ENCODE peak calls at places on chromosome 20, in six cellular contexts. W is tibial artery, F is body of pancreas, G is endodermal cell, Z is GM23338, M is ovary. V is an unnamed sample. For H3K36me3, the result is how much of the 10 kb centered on the place peaks cover.

GRCh38 chr20:24331939-24332338 is 137.5 kb upstream of the SYNDIG1 start:
- DNase-seq in W (no peak), F (no peak), G (no peak), Z (peak), M (no peak), V (no peak)

GRCh38 chr20:25217161-25218108 is 21.9 kb downstream of the ENTPD6 start:
- DNase-seq in W (no peak), F (no peak), G (no peak), Z (no peak), M (no peak), V (no peak)

GRCh38 chr20:17681741-17682102 is 320 bp downstream of the RRBP1 start:
- DNase-seq in W (no peak), F (no peak), G (no peak), Z (no peak), M (no peak), V (no peak)

GRCh38 chr20:14765370-14765701 is 427.9 kb upstream of the FLRT3 start:
- DNase-seq in W (no peak), F (no peak), G (no peak), Z (no peak), M (no peak), V (peak)

GRCh38 chr20:54063998-54064676 is 6.3 kb downstream of the BCAS1 start:
- DNase-seq in W (no peak), F (no peak), G (no peak), Z (no peak), M (no peak), V (no peak)

GRCh38 chr20:36270744-36271638 is 34.7 kb downstream of the AAR2 start:
- DNase-seq in W (no peak), F (no peak), G (peak), Z (peak), M (no peak), V (no peak)

GRCh38 chr20:51532577-51533191 is 9.8 kb downstream of the NFATC2 start:
- DNase-seq in W (peak), F (no peak), G (no peak), Z (no peak), M (no peak), V (no peak)

GRCh38 chr20:23161244-23161875 is 75.2 kb upstream of the CD93 start:
- DNase-seq in W (peak), F (no peak), G (peak), Z (no peak), M (no peak), V (peak)

GRCh38 chr20:46640044-46640443 is 11.2 kb downstream of the SLC13A3 start:
- DNase-seq in W (no peak), F (no peak), G (no peak), Z (no peak), M (no peak), V (no peak)

GRCh38 chr20:47551841-47552240 is 50.2 kb downstream of the NCOA3 start:
- DNase-seq in W (no peak), F (no peak), G (no peak), Z (peak), M (no peak), V (no peak)

GRCh38 chr20:57772349-57772964 is 62.6 kb upstream of the PMEPA1 start:
- DNase-seq in W (peak), F (no peak), G (peak), Z (peak), M (no peak), V (peak)

GRCh38 chr20:51938557-51939324 is 136.4 kb upstream of the SALL4 start:
- DNase-seq in W (no peak), F (no peak), G (no peak), Z (no peak), M (no peak), V (no peak)

GRCh38 chr20:24585796-24586522 is 116.5 kb downstream of the SYNDIG1 start:
- DNase-seq in W (no peak), F (no peak), G (no peak), Z (no peak), M (no peak), V (no peak)

GRCh38 chr20:2451939-2452732 is 18.5 kb downstream of the SNRPB start:
- DNase-seq in W (no peak), F (peak), G (peak), Z (peak), M (peak), V (peak)

GRCh38 chr20:13353261-13353945 is 132.3 kb downstream of the ISM1 start:
- DNase-seq in W (no peak), F (no peak), G (no peak), Z (no peak), M (no peak), V (peak)

GRCh38 chr20:15654208-15654649 is 919.0 kb downstream of the KIF16B start:
- DNase-seq in W (no peak), F (peak), G (peak), Z (peak), M (no peak), V (peak)

GRCh38 chr20:17925300-17925939 is 43.2 kb downstream of the SNX5 start:
- DNase-seq in W (no peak), F (peak), G (no peak), Z (no peak), M (no peak), V (no peak)

GRCh38 chr20:53914861-53915458 is 155.4 kb downstream of the BCAS1 start:
- DNase-seq in W (no peak), F (no peak), G (peak), Z (peak), M (no peak), V (no peak)

GRCh38 chr20:49595811-49596545 is 28.0 kb upstream of the PTGIS start:
- DNase-seq in W (peak), F (no peak), G (no peak), Z (no peak), M (no peak), V (no peak)

DNA sequence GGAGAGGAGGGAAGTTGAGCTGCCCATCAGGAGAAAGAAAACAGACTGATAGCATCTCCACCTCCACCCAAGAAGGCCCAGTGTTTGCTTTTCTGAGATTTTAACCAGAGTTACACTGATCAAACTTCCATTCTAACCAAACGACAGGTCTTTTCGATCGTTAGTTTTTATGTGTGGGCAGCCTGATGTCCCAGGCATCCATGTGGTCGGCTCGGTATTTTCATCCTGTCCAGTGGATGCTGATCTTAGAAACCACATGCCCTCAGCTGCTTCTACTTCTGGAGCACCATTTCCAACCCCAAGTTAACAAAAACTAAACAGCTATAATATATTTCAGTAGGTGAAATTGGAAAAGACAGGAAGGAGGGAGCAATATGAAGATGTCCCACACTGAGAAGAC is 536.8 kb upstream of the JAG1 start:
- DNase-seq in W (no peak), F (no peak), G (no peak), Z (no peak), M (no peak), V (no peak)
- H3K36me3 ChIP-seq in W (under half), F (under half), G (under half), Z (under half), M (under half), V (under half)

GRCh38 chr20:20709858-20710257 is 2.6 kb downstream of the RALGAPA2 start:
- DNase-seq in W (no peak), F (no peak), G (no peak), Z (no peak), M (no peak), V (no peak)

GRCh38 chr20:20710847-20711315 is 1.6 kb downstream of the RALGAPA2 start:
- DNase-seq in W (no peak), F (peak), G (no peak), Z (no peak), M (no peak), V (peak)

GRCh38 chr20:20712004-20712473 is 405 bp downstream of the RALGAPA2 start:
- DNase-seq in W (no peak), F (peak), G (no peak), Z (peak), M (peak), V (no peak)

GRCh38 chr20:20711413-20711812 is 1.0 kb downstream of the RALGAPA2 start:
- DNase-seq in W (no peak), F (no peak), G (peak), Z (peak), M (no peak), V (peak)

GRCh38 chr20:20710443-20710842 is 2.0 kb downstream of the RALGAPA2 start:
- DNase-seq in W (no peak), F (no peak), G (no peak), Z (no peak), M (no peak), V (no peak)
- TF ChIP-seq CTCF in W (no peak), F (no peak), G (no peak), Z (no peak), M (no peak), V (no peak)

GRCh38 chr20:63106108-63106764 is 99.5 kb upstream of the BHLHE23 start:
- DNase-seq in W (peak), F (peak), G (no peak), Z (no peak), M (no peak), V (no peak)
- H3K4me3 ChIP-seq in W (no peak), F (no peak), G (no peak), Z (no peak), M (no peak), V (no peak)

DNA sequence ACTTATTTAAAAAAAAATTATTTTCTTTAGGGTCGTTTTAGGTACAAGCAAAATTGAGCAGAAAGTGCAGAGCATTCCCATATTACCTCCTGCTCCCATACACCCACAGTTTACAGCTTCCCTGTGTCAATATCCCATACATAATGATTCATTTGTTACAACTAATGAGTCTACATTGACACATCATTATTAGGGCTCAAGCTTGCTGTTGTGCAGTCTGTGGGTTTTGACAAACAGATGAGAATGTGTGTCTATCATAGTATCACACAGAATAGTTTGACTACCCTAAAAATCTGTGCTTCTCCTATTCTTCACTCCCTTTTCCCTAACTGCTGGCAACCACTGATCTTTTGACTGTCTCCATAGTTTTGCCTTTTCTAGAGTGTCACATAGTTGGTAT is 9.4 kb downstream of the PSMF1 start:
- DNase-seq in W (no peak), F (no peak), G (no peak), Z (no peak), M (no peak), V (peak)
- H3K36me3 ChIP-seq in W (half or more), F (under half), G (half or more), Z (under half), M (under half), V (under half)

GRCh38 chr20:1430004-1430451 is 36.6 kb downstream of the NSFL1C start:
- DNase-seq in W (no peak), F (no peak), G (no peak), Z (no peak), M (no peak), V (no peak)

GRCh38 chr20:1426231-1426849 is 33.5 kb upstream of the FKBP1A start:
- DNase-seq in W (no peak), F (no peak), G (no peak), Z (no peak), M (no peak), V (no peak)

GRCh38 chr20:1429143-1429728 is 36.4 kb upstream of the FKBP1A start:
- DNase-seq in W (no peak), F (no peak), G (no peak), Z (no peak), M (no peak), V (peak)

GRCh38 chr20:1424336-1424735 is 31.5 kb upstream of the FKBP1A start:
- DNase-seq in W (no peak), F (no peak), G (no peak), Z (no peak), M (no peak), V (peak)

DNA sequence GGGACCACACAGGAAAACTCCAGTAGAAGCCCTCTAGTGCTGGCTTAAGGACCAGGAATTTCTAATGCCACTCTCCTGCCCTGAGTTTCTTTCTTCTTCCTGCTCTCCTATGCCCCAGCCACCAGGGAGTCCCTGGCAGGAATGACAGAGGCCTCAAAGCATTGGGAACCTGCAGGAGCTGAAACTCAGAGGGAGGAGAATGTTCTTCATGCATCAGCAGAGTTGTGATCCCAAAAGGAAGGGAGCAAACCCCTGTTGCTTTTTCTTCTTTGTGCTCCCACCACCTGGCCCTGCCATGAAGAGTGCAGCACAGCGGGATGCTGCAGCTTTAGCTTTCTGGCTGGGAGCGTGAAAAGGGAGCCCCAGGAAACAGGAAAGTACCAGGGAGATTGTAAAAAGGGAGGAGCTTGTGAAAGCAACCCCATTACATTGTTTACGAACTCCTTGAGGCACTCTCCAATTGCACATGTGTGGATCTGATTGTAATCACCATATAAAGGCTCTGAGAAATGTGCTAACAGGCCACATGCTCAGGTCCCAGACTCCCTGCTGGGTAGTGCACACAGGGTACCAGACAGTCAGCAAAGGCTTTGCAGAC is 34.7 kb upstream of the FKBP1A start:
- DNase-seq in W (no peak), F (no peak), G (peak), Z (peak), M (no peak), V (no peak)
- TF ChIP-seq CTCF in W (no peak), F (no peak), G (peak), Z (no peak), M (no peak), V (no peak)

GRCh38 chr20:21767739-21768223 is 62.3 kb downstream of the PAX1 start:
- DNase-seq in W (no peak), F (peak), G (peak), Z (peak), M (no peak), V (no peak)

DNA sequence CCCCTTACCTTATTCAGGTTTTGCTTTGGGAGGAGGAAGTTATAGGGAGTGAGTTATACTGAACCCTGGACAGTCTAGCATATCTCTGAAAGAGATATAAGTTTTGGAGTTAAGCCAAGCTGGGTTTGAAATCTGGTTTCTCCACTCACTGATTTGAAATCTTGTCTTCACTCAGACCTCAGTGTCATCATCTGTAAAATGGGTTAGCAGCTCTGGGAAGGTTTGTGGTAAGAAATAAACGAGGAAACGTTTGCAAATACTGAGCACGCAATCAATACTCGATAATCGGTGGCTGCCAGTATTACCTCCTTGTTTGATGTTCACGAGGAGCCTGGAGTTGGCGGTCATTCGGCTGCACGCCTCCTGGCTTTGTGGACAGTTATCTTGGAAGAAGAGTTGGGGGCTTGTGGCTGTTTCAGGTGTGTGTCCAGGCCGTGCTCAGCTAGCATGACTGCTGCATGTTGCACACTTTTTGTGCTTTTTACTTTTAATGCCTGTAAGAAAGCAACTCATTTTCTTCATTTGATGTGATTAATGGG is 61.8 kb downstream of the PAX1 start:
- DNase-seq in W (no peak), F (no peak), G (no peak), Z (no peak), M (no peak), V (no peak)
- H3K4me3 ChIP-seq in W (no peak), F (no peak), G (peak), Z (peak), M (no peak), V (no peak)

V was measured in bronchial epithelial cell.